ENCODE peak calls at places on chromosomes 13 and 19, in eight cellular contexts. G is stomach; S is CD8-positive, alpha-beta memory T cell; E is AG04450; I is aorta; Z is HepG2; O is cardiac muscle cell; M is SK-N-MC. Y is an unnamed sample. For H3K9me3, the result is how much of the 10 kb centered on the place peaks cover.

GRCh38 chr13:24911135-24911524 is 147.2 kb downstream of the RNF17 start:
- DNase-seq in O (peak), Z (no peak), E (no peak), M (no peak), G (no peak), I (no peak), S (no peak), Y (no peak)

GRCh38 chr13:74979703-74980102 is 502.3 kb downstream of the TBC1D4 start:
- DNase-seq in E (no peak), Z (no peak), I (no peak), M (no peak), O (no peak), S (no peak), G (no peak), Y (no peak)

GRCh38 chr13:51523082-51523518 is 61.2 kb upstream of the WDFY2 start:
- DNase-seq in S (peak), G (no peak), I (peak), Z (peak), E (no peak), O (peak), M (no peak), Y (peak)

GRCh38 chr19:5026706-5027273 is 57.9 kb downstream of the KDM4B start:
- DNase-seq in S (no peak), Z (no peak), O (peak), E (no peak), M (no peak), G (no peak), I (no peak), Y (no peak)

GRCh38 chr13:33132644-33133440 is 116.6 kb downstream of the KL start:
- DNase-seq in M (no peak), I (no peak), S (no peak), G (no peak), E (no peak), Z (no peak), O (peak), Y (peak)

GRCh38 chr19:3604227-3604986 is 2.3 kb downstream of the TBXA2R start:
- DNase-seq in E (no peak), S (no peak), Z (no peak), G (no peak), M (no peak), I (peak), O (no peak), Y (no peak)

GRCh38 chr19:5418676-5419075 is 36.5 kb upstream of the ZNRF4 start:
- DNase-seq in G (no peak), I (no peak), Z (no peak), S (no peak), M (no peak), O (no peak), E (no peak), Y (no peak)

GRCh38 chr19:32870154-32870573 is 597 bp upstream of the SLC7A9 start:
- DNase-seq in M (no peak), S (no peak), G (peak), I (no peak), E (no peak), Z (peak), O (no peak), Y (no peak)

GRCh38 chr13:80529734-80530133 is 188.8 kb upstream of the SPRY2 start:
- DNase-seq in E (no peak), O (no peak), I (no peak), G (no peak), Z (no peak), M (no peak), S (no peak), Y (no peak)

GRCh38 chr13:75617230-75617629 is 18.9 kb upstream of the LMO7 start:
- DNase-seq in Z (no peak), O (no peak), G (no peak), S (no peak), E (no peak), M (no peak), I (no peak), Y (no peak)

GRCh38 chr13:23871616-23872220 is 17.5 kb downstream of the MIPEP start:
- DNase-seq in E (no peak), Z (peak), G (no peak), M (no peak), O (peak), S (no peak), I (no peak), Y (no peak)

GRCh38 chr19:49213791-49214190 is 56.2 kb downstream of the TRPM4 start:
- DNase-seq in M (no peak), I (no peak), G (no peak), S (no peak), O (no peak), Z (no peak), E (no peak), Y (no peak)

GRCh38 chr13:27027086-27027667 is 144.4 kb downstream of the USP12 start:
- DNase-seq in M (no peak), Z (no peak), E (no peak), O (no peak), G (no peak), S (no peak), I (no peak), Y (no peak)

GRCh38 chr13:52848455-52849190 is at the start of gene PCDH8:
- DNase-seq in E (no peak), G (no peak), M (no peak), Z (no peak), S (no peak), O (peak), I (no peak), Y (peak)

GRCh38 chr19:27741236-27741635 is 1471.7 kb downstream of the UQCRFS1 start:
- DNase-seq in Z (no peak), E (no peak), G (peak), S (no peak), M (no peak), O (no peak), I (no peak), Y (no peak)

GRCh38 chr13:92967923-92968322 is 258.7 kb upstream of the GPC6 start:
- DNase-seq in G (no peak), I (no peak), Z (peak), O (peak), M (no peak), E (no peak), S (no peak), Y (no peak)

GRCh38 chr13:95552208-95552538 is 347 bp upstream of the CLDN10 start:
- DNase-seq in I (no peak), O (no peak), G (no peak), S (no peak), Z (no peak), E (no peak), M (no peak), Y (no peak)

GRCh38 chr19:1591421-1592022 is 1.1 kb downstream of the MBD3 start:
- DNase-seq in E (no peak), M (no peak), S (no peak), I (no peak), O (peak), Z (no peak), G (no peak), Y (no peak)

GRCh38 chr19:41703602-41704293 is 4.7 kb upstream of the CEACAM5 start:
- DNase-seq in O (no peak), S (no peak), I (no peak), M (no peak), G (no peak), Z (no peak), E (no peak), Y (no peak)

GRCh38 chr13:80010846-80011245 is 330.1 kb downstream of the SPRY2 start:
- DNase-seq in E (no peak), I (no peak), M (no peak), G (no peak), O (no peak), Z (no peak), S (no peak), Y (no peak)

GRCh38 chr19:29365836-29366417 is 153.0 kb upstream of the UQCRFS1 start:
- DNase-seq in S (no peak), I (no peak), G (no peak), O (no peak), Z (no peak), E (no peak), M (no peak), Y (no peak)

GRCh38 chr13:30692108-30692507 is 43.2 kb upstream of the ALOX5AP start:
- DNase-seq in O (no peak), G (no peak), E (no peak), S (no peak), M (no peak), Z (no peak), I (no peak), Y (no peak)

GRCh38 chr13:109816112-109816978 is 30.0 kb upstream of the IRS2 start:
- DNase-seq in G (no peak), Z (no peak), E (no peak), M (no peak), O (no peak), I (no peak), S (no peak), Y (peak)

GRCh38 chr13:31814523-31814922 is 75.2 kb downstream of the RXFP2 start:
- DNase-seq in M (no peak), G (no peak), E (no peak), O (no peak), I (no peak), S (no peak), Z (no peak), Y (no peak)

GRCh38 chr19:18491995-18492953 is 29.6 kb downstream of the ELL start:
- DNase-seq in Z (no peak), S (no peak), M (no peak), O (no peak), I (no peak), E (no peak), G (no peak), Y (no peak)

GRCh38 chr13:74528751-74529513 is 394.7 kb upstream of the KLF12 start:
- DNase-seq in Z (no peak), S (no peak), E (no peak), G (no peak), M (peak), O (no peak), I (no peak), Y (no peak)

GRCh38 chr19:46928951-46929350 is 68.2 kb downstream of the ARHGAP35 start:
- DNase-seq in Z (no peak), E (no peak), M (no peak), I (no peak), G (no peak), S (no peak), O (no peak), Y (peak)

GRCh38 chr19:46756544-46756888 is 10.3 kb upstream of the STRN4 start:
- DNase-seq in I (no peak), E (no peak), Z (no peak), M (no peak), O (no peak), S (no peak), G (no peak), Y (no peak)

GRCh38 chr19:2544576-2545415 is 68.9 kb downstream of the GADD45B start:
- DNase-seq in I (peak), S (no peak), Z (no peak), E (no peak), M (no peak), O (no peak), G (no peak), Y (no peak)

GRCh38 chr13:108924154-108924940 is 294.9 kb downstream of the MYO16 start:
- DNase-seq in E (peak), S (no peak), Z (no peak), O (no peak), M (no peak), G (no peak), I (no peak), Y (peak)

GRCh38 chr13:85528578-85529215 is 270.5 kb downstream of the SLITRK6 start:
- DNase-seq in I (no peak), O (no peak), E (peak), Z (no peak), M (no peak), S (no peak), G (no peak), Y (peak)

GRCh38 chr19:13705928-13706447 is 58.3 kb upstream of the MRI1 start:
- DNase-seq in O (no peak), S (no peak), G (no peak), E (no peak), Z (no peak), I (no peak), M (no peak), Y (no peak)

GRCh38 chr19:45473366-45474190 is 5.8 kb downstream of the FOSB start:
- DNase-seq in G (no peak), O (no peak), S (no peak), Z (no peak), M (no peak), E (no peak), I (no peak), Y (no peak)

GRCh38 chr13:74062933-74063332 is 71.3 kb downstream of the KLF12 start:
- DNase-seq in E (no peak), M (no peak), G (no peak), I (peak), S (peak), O (peak), Z (no peak), Y (peak)

GRCh38 chr19:46782355-46783019 is 5.9 kb downstream of the SLC1A5 start:
- DNase-seq in E (no peak), O (no peak), I (no peak), M (no peak), S (no peak), Z (no peak), G (no peak), Y (no peak)

GRCh38 chr19:5046339-5047039 is 77.6 kb downstream of the KDM4B start:
- DNase-seq in S (no peak), Z (peak), I (no peak), G (peak), E (no peak), O (no peak), M (no peak), Y (no peak)

GRCh38 chr13:51240888-51241475 is 18.8 kb downstream of the FAM124A start:
- DNase-seq in Z (no peak), G (no peak), O (peak), M (peak), I (no peak), S (no peak), E (no peak), Y (no peak)

GRCh38 chr13:32381539-32381938 is 46.4 kb downstream of the N4BP2L1 start:
- DNase-seq in S (no peak), I (no peak), Z (peak), M (no peak), E (no peak), O (peak), G (no peak), Y (no peak)

GRCh38 chr13:50126378-50127016 is 111.3 kb downstream of the KCNRG start:
- DNase-seq in S (no peak), O (peak), G (no peak), Z (peak), E (no peak), M (no peak), I (no peak), Y (peak)
- H3K9me3 ChIP-seq in S (under half), O (under half), G (under half), Z (under half), E (under half), M (under half), I (under half), Y (under half)

DNA sequence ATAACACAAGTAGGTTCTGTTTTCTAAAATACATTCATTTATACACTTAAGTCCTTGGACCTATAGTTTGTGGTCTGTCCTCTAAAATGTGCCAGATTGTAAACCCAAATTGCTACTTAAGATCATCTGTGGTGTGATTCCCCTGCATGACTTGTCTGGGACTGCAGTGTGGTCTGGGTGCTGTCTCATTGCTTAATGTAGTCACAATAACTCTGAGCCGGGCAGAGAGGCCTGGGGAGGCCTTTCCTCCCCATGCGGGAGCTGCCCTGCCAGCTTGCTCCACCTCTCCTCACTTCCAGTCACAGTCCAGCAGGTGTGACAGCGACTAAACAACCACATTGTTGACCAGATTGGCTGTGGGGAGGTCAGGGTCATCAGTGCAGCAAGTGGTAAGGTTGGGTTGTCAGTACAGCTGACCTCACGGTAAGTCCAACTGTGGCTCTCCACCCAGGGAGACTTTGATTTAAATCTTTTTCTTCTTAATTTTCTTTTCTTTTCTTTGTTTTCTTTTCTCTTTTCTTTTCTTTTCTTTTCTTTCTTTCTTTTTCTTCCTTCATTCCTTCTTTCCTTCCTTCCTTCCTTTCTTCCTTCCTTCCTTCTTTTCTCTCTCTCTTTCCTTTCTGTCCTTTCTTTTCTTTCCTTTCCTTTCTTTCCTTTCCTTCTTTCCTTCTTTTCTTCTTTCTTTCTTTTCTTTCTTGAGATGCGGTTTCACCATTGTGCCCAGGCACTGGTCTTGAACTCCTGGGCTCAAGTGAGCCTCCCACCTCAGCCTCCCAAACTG is 4.4 kb upstream of the TUBA3C start:
- DNase-seq in E (no peak), G (no peak), S (no peak), Z (no peak), M (no peak), I (no peak), O (no peak), Y (no peak)
- H3K9me3 ChIP-seq in E (half or more), G (under half), S (under half), Z (under half), M (under half), I (under half), O (under half), Y (under half)

DNA sequence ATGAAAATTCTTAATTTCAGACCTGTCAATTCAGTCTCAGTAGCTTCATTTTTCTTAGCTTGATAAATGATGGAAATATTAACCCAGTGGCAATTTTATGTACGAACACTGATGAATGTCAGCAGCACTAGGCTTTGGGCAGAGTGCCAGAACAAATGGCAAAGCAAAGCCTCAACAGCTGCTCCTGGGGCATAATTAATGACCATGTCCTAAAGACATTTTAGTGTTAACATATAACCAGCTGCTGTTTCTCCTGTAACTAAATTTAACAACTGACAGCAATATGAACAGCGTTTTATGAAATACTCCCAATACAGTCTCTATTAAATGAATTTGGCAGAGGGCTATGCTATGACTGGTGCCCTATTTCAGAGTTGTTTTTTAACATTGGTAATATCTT is 47.1 kb downstream of the ZNF568 start:
- DNase-seq in I (no peak), S (no peak), Z (no peak), G (no peak), O (no peak), M (no peak), E (no peak), Y (no peak)
- H3K9me3 ChIP-seq in I (under half), S (under half), Z (half or more), G (under half), O (under half), M (under half), E (under half), Y (under half)

GRCh38 chr19:50238043-50238442 is 34.6 kb downstream of the MYH14 start:
- DNase-seq in Z (no peak), O (no peak), S (no peak), G (no peak), M (no peak), I (no peak), E (no peak), Y (no peak)
- H3K9me3 ChIP-seq in Z (under half), O (under half), S (under half), G (under half), M (under half), I (under half), E (under half), Y (under half)

GRCh38 chr13:44131069-44131614 is 242.5 kb upstream of the SERP2 start:
- DNase-seq in S (no peak), O (no peak), G (no peak), Z (no peak), E (no peak), M (no peak), I (no peak), Y (no peak)
- H3K9me3 ChIP-seq in S (under half), O (under half), G (under half), Z (under half), E (under half), M (under half), I (under half), Y (under half)

GRCh38 chr19:22533761-22534160 is 100.4 kb upstream of the ZNF492 start:
- DNase-seq in Z (no peak), G (no peak), M (no peak), E (no peak), O (no peak), I (no peak), S (no peak), Y (no peak)
- H3K9me3 ChIP-seq in Z (half or more), G (under half), M (under half), E (under half), O (under half), I (under half), S (under half), Y (under half)

GRCh38 chr19:34667349-34668076 is 9.4 kb downstream of the SCGB2B2 start:
- DNase-seq in E (no peak), S (no peak), O (peak), G (no peak), I (no peak), Z (peak), M (no peak), Y (no peak)
- H3K9me3 ChIP-seq in E (under half), S (under half), O (under half), G (under half), I (under half), Z (under half), M (under half), Y (under half)

GRCh38 chr13:112746044-112746443 is 56.2 kb downstream of the ATP11A start:
- DNase-seq in I (no peak), S (no peak), E (no peak), Z (no peak), G (no peak), O (no peak), M (no peak), Y (no peak)

GRCh38 chr13:112744306-112745021 is 54.6 kb downstream of the ATP11A start:
- DNase-seq in I (no peak), S (no peak), Z (no peak), G (no peak), O (peak), M (no peak), E (no peak), Y (no peak)

GRCh38 chr13:112750570-112750969 is 60.7 kb downstream of the ATP11A start:
- DNase-seq in M (no peak), G (no peak), I (no peak), E (no peak), O (no peak), Z (no peak), S (no peak), Y (no peak)

GRCh38 chr13:112748947-112749346 is 59.1 kb downstream of the ATP11A start:
- DNase-seq in E (no peak), O (peak), G (no peak), M (no peak), I (peak), Z (no peak), S (no peak), Y (peak)

DNA sequence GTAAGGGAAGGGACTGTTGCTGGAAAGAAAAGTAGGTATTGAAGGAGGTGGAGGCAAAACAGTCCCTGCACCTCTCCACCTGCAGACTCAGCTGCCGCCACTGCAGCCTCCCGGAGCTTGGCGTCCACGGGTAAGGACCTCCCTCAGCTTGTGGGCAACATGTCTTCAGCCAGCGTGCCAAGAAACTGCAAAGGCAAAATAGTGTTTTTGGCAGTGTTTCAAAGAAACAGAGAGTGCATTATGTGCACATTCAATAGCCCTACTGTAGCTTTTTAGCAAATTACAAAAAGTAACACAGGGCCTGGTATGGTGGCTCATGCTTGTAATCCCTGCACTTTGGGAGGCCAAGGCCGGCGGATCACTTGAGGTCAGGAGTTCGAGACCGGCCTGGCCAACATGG is 57.4 kb downstream of the ATP11A start:
- DNase-seq in E (no peak), G (no peak), O (no peak), I (no peak), Z (no peak), S (no peak), M (no peak), Y (no peak)
- H3K9me3 ChIP-seq in E (under half), G (under half), O (under half), I (under half), Z (under half), S (under half), M (under half), Y (under half)

Y was measured in MG63.